ENCODE peak calls at places on chromosomes 11 and 22, in ten cellular contexts. R, P, G, S, I, O, D, X, N and T are unnamed samples.

GRCh38 chr22:23181763-23182288 is 1.5 kb downstream of the BCR start:
- DNase-seq in N (no peak), G (no peak), D (no peak), O (no peak), P (no peak), R (no peak), I (no peak), S (no peak), X (no peak), T (no peak)

GRCh38 chr22:23080542-23081290 is 10.4 kb downstream of the GNAZ start:
- DNase-seq in O (no peak), R (no peak), S (no peak), I (no peak), N (no peak), D (no peak), G (no peak), X (no peak), P (no peak), T (no peak)

GRCh38 chr11:47980093-47980906 is at the start of gene PTPRJ:
- DNase-seq in N (peak; percentile 64), D (no peak), G (peak; percentile 89), X (peak; percentile 39), O (peak; percentile 46), S (peak; percentile 60), I (peak; percentile 64), R (peak; percentile 70), P (peak; percentile 57), T (no peak)

GRCh38 chr11:118791961-118792578 is 1.1 kb upstream of the DDX6 start:
- DNase-seq in R (peak; percentile 37), N (no peak), S (no peak), X (no peak), I (peak; percentile 55), O (peak; percentile 31), P (peak; percentile 43), G (no peak), D (no peak), T (no peak)

GRCh38 chr11:86488553-86488952 is 113.9 kb downstream of the CCDC81 start:
- DNase-seq in I (no peak), G (no peak), P (no peak), D (no peak), N (no peak), S (no peak), X (peak; percentile 33), R (no peak), O (no peak), T (no peak)

GRCh38 chr22:29912605-29913398 is 29.8 kb downstream of the MTMR3 start:
- DNase-seq in R (no peak), G (no peak), P (no peak), I (no peak), D (no peak), X (peak; percentile 97), O (peak; percentile 22), S (peak; percentile 82), N (peak; percentile 92), T (no peak)

GRCh38 chr11:123303924-123304323 is 108.9 kb upstream of the CLMP start:
- DNase-seq in S (no peak), P (no peak), I (no peak), X (no peak), R (no peak), G (no peak), O (no peak), D (no peak), N (no peak), T (no peak)

GRCh38 chr11:45994421-45995341 is 72.2 kb downstream of the LARGE2 start:
- DNase-seq in N (peak; percentile 33), I (no peak), S (peak; percentile 70), P (no peak), G (no peak), R (no peak), D (no peak), O (no peak), X (peak; percentile 50), T (no peak)

GRCh38 chr11:57348636-57349323 is 10.6 kb downstream of the P2RX3 start:
- DNase-seq in N (no peak), X (no peak), D (no peak), S (no peak), P (no peak), I (no peak), R (no peak), O (no peak), G (peak; percentile 57), T (no peak)

GRCh38 chr11:122155765-122156527 is 39.9 kb upstream of the BLID start:
- DNase-seq in G (no peak), P (no peak), O (no peak), I (no peak), X (peak; percentile 70), R (no peak), N (no peak), D (no peak), S (no peak), T (no peak)

GRCh38 chr11:66288138-66288865 is 641 bp downstream of the YIF1A start:
- DNase-seq in D (no peak), G (no peak), X (no peak), I (no peak), P (peak; percentile 21), S (peak; percentile 46), O (no peak), R (no peak), N (peak; percentile 7), T (no peak)

GRCh38 chr11:119789766-119790407 is 60.9 kb upstream of the NECTIN1 start:
- DNase-seq in P (no peak), I (no peak), N (no peak), G (peak; percentile 36), X (no peak), O (no peak), D (no peak), R (no peak), S (no peak), T (no peak)

GRCh38 chr22:44624689-44625420 is 77.1 kb upstream of the PRR5 start:
- DNase-seq in O (no peak), D (no peak), X (no peak), G (peak; percentile 72), R (no peak), N (no peak), P (no peak), I (no peak), S (no peak), T (no peak)

GRCh38 chr22:20046730-20047129 is 25.8 kb downstream of the TANGO2 start:
- DNase-seq in N (no peak), R (no peak), P (no peak), I (no peak), D (no peak), O (no peak), G (no peak), S (no peak), X (no peak), T (no peak)
- H3K4me3 ChIP-seq in N (no peak overlapping the region), R (no peak overlapping the region), P (no peak overlapping the region), I (no peak overlapping the region), D (no peak overlapping the region), O (no peak overlapping the region), G (no peak overlapping the region), S (no peak overlapping the region), X (no peak overlapping the region), T (no peak overlapping the region)

DNA sequence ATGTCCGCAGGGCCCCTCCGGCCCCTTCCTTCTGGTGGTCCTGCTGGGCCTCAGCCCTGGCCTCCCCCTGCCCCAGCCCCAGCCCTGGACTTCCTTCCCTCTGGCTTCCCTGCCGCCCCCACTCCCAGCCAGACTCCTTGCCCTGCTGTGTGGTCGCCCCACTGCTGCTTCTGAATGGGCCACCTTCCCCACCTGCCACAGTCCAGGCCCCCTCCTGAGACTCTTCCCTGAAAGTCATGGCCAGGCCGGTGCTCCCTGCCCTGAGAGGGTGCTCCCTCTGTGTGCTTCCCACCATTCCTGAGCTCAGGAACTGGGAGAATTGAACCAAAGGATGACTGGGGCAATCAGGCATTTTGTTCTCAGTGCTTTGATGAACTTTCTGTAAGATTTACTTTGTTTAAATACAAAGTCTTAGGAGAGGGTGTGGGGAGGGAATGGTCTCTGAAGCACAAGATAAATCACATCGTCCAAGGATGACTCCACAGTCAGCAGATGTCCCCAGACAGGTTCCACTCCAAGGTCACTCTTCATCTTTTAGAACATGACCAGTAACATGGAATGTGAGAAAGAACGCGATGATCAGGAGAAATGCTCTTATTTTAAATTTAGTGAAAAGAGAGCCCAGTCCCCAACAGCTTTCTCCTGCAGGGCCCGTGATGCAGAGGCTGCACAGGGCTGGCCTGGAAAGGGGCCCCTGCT is 774 bp downstream of the APOBEC3D start:
- DNase-seq in S (peak; percentile 21), X (no peak), G (no peak), P (no peak), O (no peak), D (no peak), I (no peak), R (no peak), N (no peak), T (no peak)
- H3K4me3 ChIP-seq in S (peak overlapping the region; percentile 18), X (no peak overlapping the region), G (no peak overlapping the region), P (peak overlapping the region; percentile 76), O (peak overlapping the region; percentile 63), D (peak overlapping the region; percentile 69), I (peak overlapping the region; percentile 76), R (peak overlapping the region; percentile 54), N (peak overlapping the region; percentile 2), T (peak overlapping the region; percentile 46)

GRCh38 chr11:130087294-130087926 is 17.7 kb downstream of the APLP2 start:
- DNase-seq in G (no peak), N (no peak), P (no peak), S (no peak), X (no peak), O (no peak), D (no peak), I (no peak), R (no peak), T (no peak)
- H3K4me3 ChIP-seq in G (no peak overlapping the region), N (no peak overlapping the region), P (no peak overlapping the region), S (no peak overlapping the region), X (no peak overlapping the region), O (no peak overlapping the region), D (no peak overlapping the region), I (no peak overlapping the region), R (no peak overlapping the region), T (no peak overlapping the region)

GRCh38 chr11:33125025-33125424 is 36.3 kb downstream of the CSTF3 start:
- DNase-seq in D (no peak), O (no peak), R (no peak), X (no peak), I (no peak), S (no peak), P (no peak), G (no peak), N (no peak), T (no peak)

GRCh38 chr11:33125611-33126010 is 35.7 kb downstream of the CSTF3 start:
- DNase-seq in I (no peak), O (no peak), D (no peak), R (no peak), X (no peak), N (no peak), P (no peak), S (no peak), G (no peak), T (no peak)

GRCh38 chr11:33133761-33134160 is 27.5 kb downstream of the CSTF3 start:
- DNase-seq in S (no peak), N (no peak), R (no peak), I (no peak), O (no peak), P (no peak), D (no peak), X (no peak), G (no peak), T (no peak)

GRCh38 chr11:33132510-33132909 is 28.8 kb downstream of the CSTF3 start:
- DNase-seq in I (no peak), G (no peak), D (no peak), R (no peak), O (no peak), S (no peak), P (no peak), N (no peak), X (no peak), T (no peak)

GRCh38 chr11:33128739-33129138 is 32.5 kb downstream of the CSTF3 start:
- DNase-seq in S (no peak), X (no peak), I (no peak), G (no peak), N (no peak), D (no peak), R (no peak), P (no peak), O (no peak), T (no peak)
- H3K4me3 ChIP-seq in S (no peak overlapping the region), X (no peak overlapping the region), I (no peak overlapping the region), G (no peak overlapping the region), N (no peak overlapping the region), D (no peak overlapping the region), R (no peak overlapping the region), P (no peak overlapping the region), O (no peak overlapping the region), T (no peak overlapping the region)